ENCODE peak calls at places on chromosome 20, in seven cellular contexts. P, J, I, Z, C, T and N are unnamed samples.

GRCh38 chr20:58703765-58704331 is 11.2 kb downstream of the NPEPL1 start:
- DNase-seq in P (no peak), J (no peak), I (no peak), Z (peak; percentile 3), C (no peak), T (no peak), N (no peak)

GRCh38 chr20:35734374-35734773 is 7.7 kb downstream of the RBM39 start:
- DNase-seq in P (no peak), J (no peak), I (no peak), Z (no peak), C (no peak), T (no peak), N (no peak)

GRCh38 chr20:21096321-21097043 is 9.7 kb downstream of the LINC00237 start:
- DNase-seq in P (no peak), J (peak; percentile 37), I (peak; percentile 32), Z (peak; percentile 50), C (no peak), T (no peak), N (no peak)

GRCh38 chr20:48722737-48723191 is 105.0 kb downstream of the PREX1 start:
- DNase-seq in P (no peak), J (no peak), I (no peak), Z (no peak), C (no peak), T (peak; percentile 39), N (no peak)

GRCh38 chr20:38278150-38278549 is 17.6 kb upstream of the KIAA1755 start:
- DNase-seq in P (no peak), J (no peak), I (peak; percentile 54), Z (no peak), C (no peak), T (no peak), N (no peak)

GRCh38 chr20:64246616-64247311 is 8.8 kb upstream of the PCMTD2 start:
- DNase-seq in P (no peak), J (no peak), I (no peak), Z (no peak), C (no peak), T (no peak), N (no peak)

GRCh38 chr20:34040300-34041015 is 46.7 kb downstream of the RALY start:
- DNase-seq in P (peak; percentile 53), J (no peak), I (no peak), Z (no peak), C (peak; percentile 18), T (no peak), N (no peak)

GRCh38 chr20:8205996-8206395 is 73.9 kb downstream of the PLCB1 start:
- DNase-seq in P (no peak), J (no peak), I (no peak), Z (no peak), C (no peak), T (no peak), N (no peak)

GRCh38 chr20:2224246-2224645 is 71.6 kb upstream of the TGM3 start:
- DNase-seq in P (no peak), J (no peak), I (no peak), Z (no peak), C (no peak), T (no peak), N (no peak)

GRCh38 chr20:58017237-58017969 is 211.1 kb downstream of the ANKRD60 start:
- DNase-seq in P (no peak), J (no peak), I (peak; percentile 1), Z (no peak), C (no peak), T (peak; percentile 77), N (no peak)

GRCh38 chr20:47113362-47114118 is 218.9 kb downstream of the EYA2 start:
- DNase-seq in P (no peak), J (no peak), I (peak; percentile 76), Z (no peak), C (no peak), T (no peak), N (no peak)

GRCh38 chr20:47220161-47220582 is 136.3 kb downstream of the ZMYND8 start:
- DNase-seq in P (peak; percentile 28), J (peak; percentile 68), I (no peak), Z (peak; percentile 67), C (no peak), T (no peak), N (peak; percentile 49)

GRCh38 chr20:33653900-33654596 is 8.1 kb upstream of the C20orf144 start:
- DNase-seq in P (no peak), J (no peak), I (no peak), Z (peak; percentile 32), C (peak; percentile 13), T (peak; percentile 88), N (no peak)

GRCh38 chr20:35823147-35823546 is 51.3 kb downstream of the PHF20 start:
- DNase-seq in P (no peak), J (no peak), I (no peak), Z (no peak), C (no peak), T (no peak), N (no peak)

GRCh38 chr20:23332467-23332866 is 18.1 kb upstream of the NXT1 start:
- DNase-seq in P (no peak), J (no peak), I (no peak), Z (no peak), C (no peak), T (no peak), N (no peak)

GRCh38 chr20:34300809-34301586 is 2.2 kb downstream of the AHCY start:
- DNase-seq in P (peak; percentile 79), J (no peak), I (no peak), Z (peak; percentile 23), C (peak; percentile 28), T (no peak), N (no peak)

GRCh38 chr20:44187054-44187762 is at the start of gene JPH2:
- DNase-seq in P (peak; percentile 94), J (peak; percentile 40), I (peak; percentile 67), Z (peak; percentile 74), C (peak; percentile 76), T (peak; percentile 61), N (peak; percentile 67)

GRCh38 chr20:8646716-8647115 is 422.2 kb upstream of the PLCB4 start:
- DNase-seq in P (no peak), J (no peak), I (peak; percentile 83), Z (no peak), C (no peak), T (no peak), N (no peak)

GRCh38 chr20:53186630-53187029 is 214.5 kb downstream of the TSHZ2 start:
- DNase-seq in P (no peak), J (no peak), I (no peak), Z (no peak), C (no peak), T (no peak), N (peak; percentile 11)
- TF ChIP-seq CTCF in P (no peak), J (no peak), I (no peak), Z (no peak), C (no peak), T (no peak), N (peak; percentile 12)

GRCh38 chr20:15654208-15654649 is 919.0 kb downstream of the KIF16B start:
- DNase-seq in P (peak; percentile 75), J (peak; percentile 53), I (peak; percentile 49), Z (peak; percentile 44), C (no peak), T (no peak), N (peak; percentile 25)
- TF ChIP-seq CTCF in P (peak; percentile 50), J (peak; percentile 62), I (peak; percentile 53), Z (peak; percentile 58), C (peak; percentile 63), T (peak; percentile 59), N (peak; percentile 64)

GRCh38 chr20:62905536-62906117 is 20.7 kb downstream of the DIDO1 start:
- DNase-seq in P (no peak), J (no peak), I (no peak), Z (no peak), C (no peak), T (peak; percentile 13), N (no peak)

GRCh38 chr20:62906647-62907375 is 19.5 kb downstream of the DIDO1 start:
- DNase-seq in P (no peak), J (no peak), I (no peak), Z (no peak), C (no peak), T (peak; percentile 10), N (no peak)

GRCh38 chr20:62908971-62909791 is 17.1 kb downstream of the DIDO1 start:
- DNase-seq in P (no peak), J (no peak), I (no peak), Z (no peak), C (no peak), T (no peak), N (no peak)

GRCh38 chr20:62906209-62906608 is 20.1 kb downstream of the DIDO1 start:
- DNase-seq in P (no peak), J (no peak), I (no peak), Z (no peak), C (peak; percentile 52), T (peak; percentile 12), N (no peak)

DNA sequence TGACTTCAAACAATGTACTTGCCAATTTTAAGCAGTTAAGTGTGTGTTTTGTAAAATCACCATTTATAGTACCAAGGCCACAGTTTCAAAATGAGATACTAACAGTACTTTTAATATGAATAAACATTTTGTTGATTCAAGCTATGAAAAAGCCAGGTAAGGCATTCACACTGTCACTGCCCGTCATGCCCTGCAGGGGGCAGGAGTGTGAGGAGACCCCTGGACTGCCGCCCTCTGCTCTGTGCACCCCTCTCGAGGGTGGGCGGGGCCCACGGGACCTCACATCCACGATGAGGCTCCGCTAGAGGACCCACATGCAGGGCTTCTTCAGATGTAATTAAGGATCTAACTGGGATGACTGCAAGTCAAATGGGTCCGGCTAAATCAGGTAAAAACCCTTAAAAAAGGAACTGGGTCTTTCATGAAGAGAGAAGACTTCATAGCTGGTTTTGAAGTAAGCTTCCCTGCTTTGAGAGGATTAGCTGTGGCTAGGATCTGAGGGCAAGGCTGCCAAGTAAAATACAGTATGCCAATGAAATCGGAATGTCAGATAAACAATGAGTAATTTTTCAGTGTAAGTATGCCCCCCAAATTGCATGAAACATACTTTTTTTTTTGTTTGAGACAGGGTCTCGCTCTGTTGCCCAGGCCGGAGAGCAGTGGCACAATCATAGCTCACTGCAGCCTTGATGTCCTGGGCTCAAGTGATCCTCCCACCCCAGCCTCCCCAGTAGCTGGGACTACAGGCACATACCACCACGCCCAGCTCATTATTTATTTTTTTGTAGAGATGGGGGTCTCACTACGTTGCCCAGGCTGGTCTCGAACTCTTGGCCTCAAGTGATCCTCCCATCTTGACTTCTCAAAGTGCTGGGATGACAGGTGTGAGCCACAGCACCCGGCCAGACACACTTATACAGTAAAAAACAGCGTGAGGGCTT is 18.7 kb downstream of the DIDO1 start:
- DNase-seq in P (peak; percentile 30), J (no peak), I (peak; percentile 26), Z (peak; percentile 61), C (no peak), T (peak; percentile 26), N (peak; percentile 44)
- TF ChIP-seq CTCF in P (peak; percentile 46), J (peak; percentile 74), I (peak; percentile 36), Z (peak; percentile 63), C (peak; percentile 48), T (no peak), N (peak; percentile 60)

DNA sequence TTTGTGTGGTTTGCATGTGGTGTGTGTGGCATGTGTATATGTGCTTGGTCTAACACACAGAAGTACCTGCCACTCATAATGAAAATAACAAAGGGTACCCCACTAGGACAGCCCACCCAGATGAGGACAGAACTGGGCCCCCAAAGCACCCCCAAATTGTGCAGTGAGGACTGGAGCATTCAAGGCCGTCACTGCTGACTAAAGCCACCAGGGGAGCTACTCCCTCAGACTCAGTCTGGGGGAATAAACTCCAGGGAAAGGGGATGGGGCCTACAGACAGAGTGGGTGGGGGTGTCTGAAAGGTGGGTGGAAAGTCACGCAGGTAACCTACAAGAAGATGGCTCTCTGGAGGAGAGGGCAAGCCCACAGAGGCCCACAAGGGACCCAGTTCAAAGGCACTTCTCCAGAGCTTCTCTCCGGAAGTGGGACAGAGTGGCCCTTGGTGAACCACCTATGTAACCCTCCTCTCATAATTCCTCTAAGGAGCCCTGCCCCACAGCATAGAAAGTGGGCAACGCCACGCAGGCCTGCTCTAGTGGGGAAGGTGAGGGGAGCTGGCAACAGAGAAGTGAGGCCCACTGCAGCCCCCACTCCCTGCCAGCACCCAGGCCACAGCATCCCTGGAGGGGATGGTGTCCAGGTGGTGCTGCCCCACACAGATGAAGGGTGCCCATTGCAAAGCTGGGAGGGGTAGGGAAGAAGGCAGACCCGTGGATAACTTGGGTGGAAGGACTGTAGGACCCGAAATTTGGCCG is 122.8 kb upstream of the MAFB start:
- DNase-seq in P (no peak), J (no peak), I (no peak), Z (no peak), C (no peak), T (no peak), N (no peak)
- TF ChIP-seq CTCF in P (no peak), J (peak; percentile 9), I (no peak), Z (no peak), C (no peak), T (no peak), N (peak; percentile 0)